ENCODE peak calls at places on chromosomes 2 and 18, in nine cellular contexts. I is uterus, H is brain microvascular endothelial cell, L is neural progenitor cell, P is spleen, Q is HepG2, U is bronchial epithelial cell, V is body of pancreas, W is lower lobe of right lung. X is an unnamed sample.

GRCh38 chr2:216774180-216774579 is 78.8 kb upstream of the IGFBP5 start:
- DNase-seq in Q (no peak), L (no peak), P (no peak), V (no peak), H (no peak), W (no peak), I (no peak), U (no peak), X (no peak)

GRCh38 chr2:212294816-212295215 is 243.8 kb downstream of the ERBB4 start:
- DNase-seq in U (no peak), H (no peak), L (no peak), Q (no peak), I (no peak), V (peak; percentile 7), W (no peak), P (no peak), X (no peak)

GRCh38 chr2:182186132-182186735 is 200.6 kb downstream of the PPP1R1C start:
- DNase-seq in U (peak; percentile 48), W (no peak), Q (peak; percentile 31), P (no peak), V (no peak), L (peak; percentile 34), I (no peak), H (no peak), X (no peak)

GRCh38 chr18:74624491-74624890 is 26.8 kb downstream of the ZNF407 start:
- DNase-seq in W (no peak), P (no peak), I (no peak), V (no peak), H (no peak), Q (no peak), U (no peak), L (no peak), X (no peak)

GRCh38 chr2:127810156-127810636 is 775 bp downstream of the WDR33 start:
- DNase-seq in H (peak; percentile 7), Q (no peak), P (no peak), U (peak; percentile 44), V (peak; percentile 23), L (peak; percentile 51), W (no peak), I (no peak), X (no peak)

GRCh38 chr2:73985318-73986084 is 791 bp downstream of the TET3 start:
- DNase-seq in H (no peak), I (peak; percentile 50), P (peak; percentile 91), U (no peak), Q (peak; percentile 31), L (peak; percentile 84), V (peak; percentile 29), W (peak; percentile 64), X (no peak)

GRCh38 chr2:134897932-134898331 is 20.7 kb upstream of the CCNT2 start:
- DNase-seq in Q (no peak), P (no peak), L (no peak), W (no peak), I (no peak), H (no peak), V (no peak), U (peak; percentile 31), X (no peak)

GRCh38 chr18:13305326-13305725 is 86.8 kb downstream of the LDLRAD4 start:
- DNase-seq in P (no peak), I (no peak), Q (no peak), U (no peak), W (no peak), V (no peak), H (no peak), L (no peak), X (no peak)

GRCh38 chr18:13356032-13356431 is 137.5 kb downstream of the LDLRAD4 start:
- DNase-seq in H (no peak), I (no peak), P (no peak), U (no peak), Q (no peak), V (no peak), L (no peak), W (no peak), X (no peak)

GRCh38 chr2:33292981-33293586 is 183.4 kb upstream of the RASGRP3 start:
- DNase-seq in Q (no peak), P (no peak), U (no peak), I (no peak), V (peak; percentile 11), H (no peak), W (no peak), L (no peak), X (no peak)

GRCh38 chr2:86621290-86621943 is 2.2 kb downstream of the RNF103 start:
- DNase-seq in L (no peak), U (no peak), Q (no peak), I (no peak), H (no peak), V (no peak), P (no peak), W (no peak), X (no peak)

GRCh38 chr2:96604104-96604503 is 34.0 kb downstream of the KANSL3 start:
- DNase-seq in H (no peak), W (no peak), P (no peak), V (peak; percentile 36), U (no peak), L (peak; percentile 23), Q (peak; percentile 31), I (no peak), X (no peak)

GRCh38 chr2:200007291-200007690 is 51.9 kb downstream of the MAIP1 start:
- DNase-seq in V (no peak), P (no peak), W (no peak), U (no peak), H (no peak), Q (no peak), L (no peak), I (no peak), X (no peak)

GRCh38 chr2:217270089-217270800 is 410.4 kb upstream of the TNP1 start:
- DNase-seq in I (no peak), L (peak; percentile 75), P (no peak), H (no peak), U (no peak), Q (no peak), V (no peak), W (no peak), X (no peak)

GRCh38 chr2:20242727-20243377 is 17.9 kb upstream of the SDC1 start:
- DNase-seq in V (no peak), L (peak; percentile 42), W (no peak), H (no peak), I (no peak), U (no peak), P (no peak), Q (peak; percentile 54), X (no peak)

GRCh38 chr2:241703128-241703604 is 1.3 kb downstream of the ING5 start:
- DNase-seq in W (no peak), V (peak; percentile 44), Q (no peak), H (no peak), P (no peak), I (no peak), U (no peak), L (no peak), X (no peak)

GRCh38 chr2:237558918-237559645 is 7.3 kb upstream of the PRLH start:
- DNase-seq in Q (no peak), H (no peak), U (peak; percentile 63), P (peak; percentile 46), V (peak; percentile 63), L (no peak), W (peak; percentile 74), I (peak; percentile 86), X (peak; percentile 39)

GRCh38 chr2:205763708-205764501 is 81.6 kb downstream of the NRP2 start:
- DNase-seq in P (no peak), L (peak; percentile 86), Q (no peak), W (peak; percentile 68), H (peak; percentile 94), I (peak; percentile 58), V (peak; percentile 64), U (peak; percentile 86), X (no peak)
- TF ChIP-seq CTCF in P (peak; percentile 11), L (peak; percentile 97), Q (peak; percentile 15), W (peak; percentile 53), H (peak; percentile 84), I (peak; percentile 41), V (peak; percentile 32), U (peak; percentile 83), X (peak; percentile 51)

GRCh38 chr2:130915149-130915548 is 78.4 kb downstream of the ARHGEF4 start:
- DNase-seq in P (no peak), Q (no peak), W (no peak), H (no peak), U (peak; percentile 91), L (no peak), V (no peak), I (no peak), X (no peak)
- H3K4me3 ChIP-seq in P (no peak overlapping the region), Q (no peak overlapping the region), W (no peak overlapping the region), H (no peak overlapping the region), U (no peak overlapping the region), L (no peak overlapping the region), V (no peak overlapping the region), I (no peak overlapping the region), X (no peak overlapping the region)

DNA sequence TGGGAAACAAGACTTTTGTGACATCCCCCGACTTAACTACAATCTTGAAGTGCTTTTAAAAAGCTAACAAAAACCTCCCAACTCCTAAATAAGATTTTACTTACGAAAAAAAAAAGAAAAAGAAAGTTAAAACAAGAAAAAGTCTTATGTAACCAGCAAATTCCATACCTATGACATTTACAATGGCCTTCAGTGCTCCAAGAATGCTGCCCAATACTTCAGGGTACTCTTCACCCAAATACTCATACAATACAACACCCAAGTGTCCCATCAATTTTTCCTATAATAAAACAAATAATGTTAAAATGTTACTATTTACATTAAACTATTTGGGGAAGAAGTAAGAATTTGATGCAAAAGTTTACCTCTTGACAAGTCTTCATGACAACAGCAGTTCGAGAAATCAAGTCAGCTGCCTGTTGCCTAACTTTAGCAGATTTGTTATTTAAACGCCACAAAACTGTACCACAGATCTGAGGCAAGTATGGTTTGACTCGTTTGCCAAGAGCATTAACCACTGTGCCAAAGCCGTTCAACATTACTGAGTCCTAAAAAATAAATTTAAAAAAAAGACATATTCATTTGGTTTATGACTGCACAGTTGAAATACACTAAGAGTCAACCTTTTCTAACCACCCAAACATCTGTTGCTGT is 34.8 kb downstream of the SF3B1 start:
- DNase-seq in I (no peak), W (no peak), P (no peak), V (no peak), Q (no peak), U (no peak), L (no peak), H (no peak), X (no peak)
- H3K36me3 ChIP-seq in I (no peaks in the 10 kb centered on the region), W (peaks cover 100% of the 10 kb centered on the region), P (peaks cover 100% of the 10 kb centered on the region), V (peaks cover 18% of the 10 kb centered on the region), Q (peaks cover 93% of the 10 kb centered on the region), U (peaks cover 11% of the 10 kb centered on the region), L (peaks cover 87% of the 10 kb centered on the region), H (peaks cover 86% of the 10 kb centered on the region), X (no peaks in the 10 kb centered on the region)

GRCh38 chr2:75068546-75068945 is 110.1 kb downstream of the POLE4 start:
- DNase-seq in W (no peak), I (no peak), Q (peak; percentile 18), P (no peak), U (no peak), V (no peak), H (no peak), L (no peak), X (no peak)
- TF ChIP-seq CTCF in W (peak; percentile 11), I (no peak), Q (peak; percentile 30), P (no peak), U (no peak), V (no peak), H (no peak), L (no peak), X (no peak)

X was measured in kidney epithelial cell.